ENCODE peak calls at places on chromosomes 3 and 15, in nine cellular contexts. X, E, O, W, G, A, C, H and M are unnamed samples. For H3K4me1, the result is how much of the 10 kb centered on the place peaks cover.

GRCh38 chr15:68382286-68383007 is 49.5 kb downstream of the ITGA11 start:
- DNase-seq in O (no peak), C (no peak), W (no peak), E (no peak), H (no peak), A (no peak), G (no peak), X (no peak), M (no peak)

GRCh38 chr3:13433931-13434330 is 13.8 kb upstream of the NUP210 start:
- DNase-seq in C (no peak), H (no peak), G (no peak), W (no peak), A (no peak), X (no peak), O (no peak), E (no peak), M (no peak)

GRCh38 chr15:93420050-93420452 is 331.0 kb upstream of the RGMA start:
- DNase-seq in G (no peak), H (no peak), E (peak), A (no peak), X (no peak), W (no peak), C (no peak), O (no peak), M (no peak)

GRCh38 chr3:184143327-184143726 is 8.2 kb downstream of the EIF2B5 start:
- DNase-seq in X (no peak), C (no peak), O (no peak), A (no peak), H (no peak), G (no peak), W (no peak), E (no peak), M (no peak)

GRCh38 chr3:38129058-38129457 is 7.9 kb downstream of the ACAA1 start:
- DNase-seq in W (no peak), X (no peak), A (no peak), E (no peak), O (no peak), C (no peak), H (peak), G (no peak), M (no peak)

GRCh38 chr3:127997961-127998360 is 54.3 kb upstream of the SEC61A1 start:
- DNase-seq in E (no peak), A (no peak), O (no peak), C (no peak), G (no peak), X (no peak), H (no peak), W (peak), M (no peak)

GRCh38 chr3:8204846-8205624 is 296.6 kb upstream of the LMCD1 start:
- DNase-seq in O (no peak), W (no peak), G (no peak), H (no peak), E (no peak), C (no peak), A (no peak), X (no peak), M (no peak)

GRCh38 chr3:68306571-68306970 is 625.8 kb downstream of the TAFA4 start:
- DNase-seq in O (no peak), G (no peak), H (no peak), W (peak), X (no peak), C (peak), E (no peak), A (no peak), M (no peak)

GRCh38 chr15:66908503-66909095 is 156.8 kb upstream of the SMAD3 start:
- DNase-seq in C (no peak), E (no peak), O (no peak), H (no peak), W (no peak), G (no peak), A (no peak), X (no peak), M (no peak)

GRCh38 chr3:18424862-18425640 is at the start of gene SATB1:
- DNase-seq in C (peak), A (no peak), O (peak), G (peak), E (no peak), X (peak), W (no peak), H (peak), M (peak)

GRCh38 chr3:45321607-45322391 is 66.6 kb upstream of the LARS2 start:
- DNase-seq in E (no peak), C (no peak), A (no peak), H (no peak), W (no peak), O (no peak), G (peak), X (no peak), M (no peak)

GRCh38 chr3:59245300-59245878 is 195.6 kb upstream of the CFAP20DC start:
- DNase-seq in E (no peak), A (no peak), O (peak), H (no peak), C (no peak), W (no peak), G (no peak), X (no peak), M (no peak)

GRCh38 chr3:48013288-48013980 is 2.8 kb downstream of the MAP4 start:
- DNase-seq in E (no peak), X (peak), H (peak), W (peak), G (no peak), A (no peak), C (peak), O (peak), M (peak)

GRCh38 chr3:23600178-23600577 is 205.6 kb upstream of the UBE2E1 start:
- DNase-seq in O (no peak), X (no peak), E (no peak), C (no peak), A (no peak), G (no peak), H (no peak), W (no peak), M (no peak)

GRCh38 chr15:78125267-78125666 is 6.0 kb downstream of the CIB2 start:
- DNase-seq in A (no peak), W (no peak), E (no peak), H (no peak), G (no peak), C (no peak), O (no peak), X (no peak), M (no peak)

GRCh38 chr3:18444597-18445420 is 19.7 kb upstream of the SATB1 start:
- DNase-seq in X (peak), C (peak), A (peak), H (peak), O (peak), G (no peak), W (peak), E (no peak), M (peak)

GRCh38 chr3:11558002-11558401 is 85.7 kb downstream of the VGLL4 start:
- DNase-seq in C (no peak), W (no peak), A (no peak), G (no peak), X (no peak), H (no peak), E (no peak), O (peak), M (peak)

GRCh38 chr3:55477306-55478010 is 9.6 kb downstream of the WNT5A start:
- DNase-seq in C (no peak), H (no peak), X (no peak), W (no peak), O (no peak), G (no peak), E (no peak), A (no peak), M (no peak)

GRCh38 chr3:160661660-160662059 is 15.3 kb upstream of the ARL14 start:
- DNase-seq in H (no peak), E (no peak), W (no peak), A (no peak), C (no peak), O (no peak), G (no peak), X (no peak), M (no peak)

GRCh38 chr3:88188436-88188835 is 38.7 kb downstream of the C3orf38 start:
- DNase-seq in H (no peak), G (no peak), O (no peak), W (peak), A (peak), C (peak), E (no peak), X (no peak), M (peak)

DNA sequence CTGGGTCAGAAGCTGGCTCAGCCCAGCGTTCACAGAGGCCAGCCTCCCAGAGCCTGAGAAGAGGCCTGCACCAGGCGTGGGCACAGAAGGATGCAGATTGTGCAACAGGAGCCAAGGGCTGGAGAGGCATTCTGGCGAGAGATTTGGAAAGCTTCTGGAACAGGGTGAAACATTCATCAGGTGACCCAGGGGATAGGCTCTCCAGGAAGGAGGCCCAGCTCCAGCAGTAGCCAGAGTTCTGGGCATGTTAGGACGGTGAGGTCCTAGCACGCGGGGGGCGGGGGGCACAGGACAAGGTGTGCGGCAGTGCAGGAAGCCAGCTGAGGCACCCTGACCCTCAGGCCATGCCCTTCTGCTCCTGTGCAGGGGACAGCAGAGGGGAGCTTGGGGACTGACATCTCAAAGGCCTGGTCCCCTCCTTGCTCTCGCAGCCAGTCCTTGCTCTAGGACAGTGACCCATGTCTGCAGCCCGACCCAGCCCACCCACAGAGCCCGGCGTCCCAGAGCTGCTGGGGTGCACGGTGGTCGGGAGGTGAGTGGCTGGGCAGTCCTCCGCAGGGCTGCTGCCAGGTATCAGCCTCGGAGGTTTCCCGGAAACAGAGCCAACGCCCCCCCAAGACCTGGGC is 111.7 kb upstream of the KLF13 start:
- DNase-seq in O (no peak), E (no peak), H (peak), C (no peak), A (no peak), W (no peak), X (peak), G (peak), M (peak)
- TF ChIP-seq POLR2A in O (no peak), E (no peak), H (no peak), C (no peak), A (no peak), W (no peak), X (no peak), G (no peak), M (peak)

GRCh38 chr15:90058308-90058707 is 44.0 kb downstream of the IDH2 start:
- DNase-seq in W (no peak), A (no peak), O (no peak), H (no peak), G (no peak), E (no peak), X (no peak), C (no peak), M (no peak)

GRCh38 chr15:90049666-90050604 is 48.8 kb downstream of the ZNF710 start:
- DNase-seq in X (no peak), O (no peak), E (no peak), H (no peak), W (no peak), C (no peak), A (no peak), G (no peak), M (no peak)

GRCh38 chr15:90055182-90055581 is 47.1 kb downstream of the IDH2 start:
- DNase-seq in W (peak), H (no peak), A (no peak), E (no peak), G (no peak), C (no peak), X (no peak), O (no peak), M (no peak)

GRCh38 chr15:90053685-90054466 is 48.4 kb downstream of the IDH2 start:
- DNase-seq in E (no peak), X (no peak), C (no peak), A (no peak), H (no peak), O (no peak), W (no peak), G (no peak), M (no peak)

GRCh38 chr15:90054618-90055097 is 47.6 kb downstream of the IDH2 start:
- DNase-seq in X (no peak), G (no peak), C (no peak), O (peak), A (no peak), H (no peak), W (peak), E (no peak), M (no peak)
- H3K4me1 ChIP-seq in X (under half), G (under half), C (under half), O (under half), A (under half), H (under half), W (under half), E (under half), M (under half)

DNA sequence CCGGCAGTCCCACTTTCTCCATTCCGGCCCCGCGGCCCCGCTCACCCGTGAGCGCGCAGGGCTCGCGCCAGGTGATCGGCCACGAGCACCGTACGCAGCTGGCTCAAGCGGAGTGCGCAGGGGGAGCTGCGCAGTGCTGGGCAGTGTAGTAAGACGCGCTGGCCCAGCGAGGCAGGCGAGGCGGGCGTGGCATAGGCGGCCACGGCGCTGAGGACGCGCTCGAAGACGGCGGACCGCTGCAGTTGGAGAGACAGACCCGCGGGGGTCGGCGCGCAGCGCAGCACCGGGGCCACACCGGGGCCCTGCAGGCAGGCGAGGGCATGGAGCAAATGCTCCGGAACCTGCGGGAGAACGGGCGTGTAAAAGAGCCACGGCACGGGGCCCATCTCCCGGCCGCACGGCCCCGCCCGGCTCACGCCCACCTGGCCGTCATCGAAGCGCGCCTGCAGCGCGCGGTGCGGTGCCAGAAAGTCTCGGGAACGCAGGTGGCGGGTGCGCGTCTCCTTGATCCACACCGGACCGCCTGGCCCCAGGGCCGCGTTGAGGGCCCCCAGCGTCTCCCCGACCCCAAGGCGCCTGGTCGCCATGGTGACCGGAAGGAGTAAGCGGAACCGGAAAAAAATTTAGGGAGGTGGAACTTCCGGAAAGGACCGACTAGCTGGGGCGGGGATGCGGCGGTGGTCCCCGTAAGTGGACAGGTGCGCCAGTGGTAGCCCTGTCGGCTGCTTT is at the start of gene DALRD3:
- DNase-seq in A (peak), H (peak), O (peak), X (peak), E (peak), C (peak), G (peak), W (peak), M (peak)
- TF ChIP-seq POLR2A in A (peak), H (peak), O (peak), X (peak), E (no peak), C (peak), G (peak), W (no peak), M (peak)

GRCh38 chr15:74869372-74869725 is 3.8 kb downstream of the SCAMP2 start:
- DNase-seq in A (no peak), O (no peak), E (no peak), C (no peak), X (no peak), W (no peak), G (no peak), H (no peak), M (no peak)

GRCh38 chr15:74863239-74864056 is 9.7 kb downstream of the SCAMP2 start:
- DNase-seq in W (no peak), O (no peak), H (no peak), C (no peak), E (no peak), A (no peak), G (no peak), X (no peak), M (no peak)

GRCh38 chr15:74867562-74868458 is 5.4 kb downstream of the SCAMP2 start:
- DNase-seq in A (no peak), X (no peak), W (no peak), C (no peak), E (no peak), O (peak), H (no peak), G (peak), M (no peak)

GRCh38 chr15:74865316-74865715 is 7.8 kb downstream of the SCAMP2 start:
- DNase-seq in A (no peak), E (no peak), H (no peak), X (no peak), G (no peak), C (peak), W (no peak), O (no peak), M (no peak)

DNA sequence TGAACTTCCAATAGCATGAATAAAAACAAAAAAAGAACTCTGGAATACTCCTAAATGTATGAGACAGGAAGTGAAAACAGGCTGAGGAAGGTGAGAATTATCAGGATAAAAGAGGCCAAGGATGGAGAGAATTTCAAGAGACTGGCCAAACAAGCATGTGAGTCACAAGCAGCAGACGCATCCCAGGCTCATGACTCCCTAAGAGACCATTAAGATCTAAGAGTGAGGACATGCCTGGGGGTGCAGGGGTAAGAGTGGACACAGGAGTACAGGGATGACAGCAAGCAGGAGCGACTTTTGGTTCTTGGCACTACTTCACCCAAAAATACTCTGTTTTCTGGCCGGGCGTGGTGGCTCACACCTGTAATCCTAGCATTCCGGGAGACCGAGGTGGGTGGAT is 7.1 kb downstream of the SCAMP2 start:
- DNase-seq in H (no peak), A (peak), E (no peak), W (no peak), O (no peak), C (peak), G (no peak), X (no peak), M (no peak)
- H3K4me1 ChIP-seq in H (under half), A (half or more), E (under half), W (half or more), O (under half), C (under half), G (under half), X (half or more), M (half or more)